ENCODE peak calls at places on chromosomes 6 and 20, in nine cellular contexts. V is lower lobe of right lung, S is brain microvascular endothelial cell, W is heart left ventricle, G is A549, P is ovary, F is left lung, U is Peyer's patch, Q is HCT116. R is an unnamed sample.

GRCh38 chr20:51446656-51447055 is 95.9 kb downstream of the NFATC2 start:
- DNase-seq in V (no peak), S (peak; percentile 89), W (no peak), G (peak; percentile 86), P (no peak), F (no peak), U (no peak), Q (peak; percentile 77), R (peak; percentile 39)

GRCh38 chr20:43748274-43748673 is 21.5 kb upstream of the GTSF1L start:
- DNase-seq in V (no peak), S (no peak), W (no peak), G (no peak), P (no peak), F (no peak), U (no peak), Q (no peak), R (no peak)

GRCh38 chr6:79115557-79115956 is 37.5 kb upstream of the PHIP start:
- DNase-seq in V (no peak), S (no peak), W (no peak), G (no peak), P (no peak), F (no peak), U (no peak), Q (no peak), R (no peak)

GRCh38 chr6:42352856-42353564 is 98.7 kb downstream of the TRERF1 start:
- DNase-seq in V (no peak), S (peak; percentile 76), W (no peak), G (peak; percentile 25), P (no peak), F (no peak), U (no peak), Q (peak; percentile 31), R (no peak)

GRCh38 chr6:169885831-169886230 is 134.4 kb downstream of the ERMARD start:
- DNase-seq in V (no peak), S (no peak), W (no peak), G (no peak), P (no peak), F (peak; percentile 48), U (no peak), Q (no peak), R (peak; percentile 4)

GRCh38 chr6:12101653-12102312 is 89.7 kb downstream of the HIVEP1 start:
- DNase-seq in V (no peak), S (no peak), W (no peak), G (no peak), P (no peak), F (no peak), U (no peak), Q (no peak), R (no peak)

GRCh38 chr6:25991785-25992412 is 29.3 kb downstream of the TRIM38 start:
- DNase-seq in V (peak; percentile 91), S (peak; percentile 46), W (peak; percentile 92), G (peak; percentile 46), P (peak; percentile 71), F (peak; percentile 95), U (peak; percentile 79), Q (no peak), R (peak; percentile 69)

GRCh38 chr20:58214310-58214709 is 14.1 kb downstream of the ANKRD60 start:
- DNase-seq in V (no peak), S (no peak), W (no peak), G (no peak), P (no peak), F (no peak), U (no peak), Q (no peak), R (no peak)

GRCh38 chr20:32945710-32946221 is 58.5 kb downstream of the SUN5 start:
- DNase-seq in V (no peak), S (peak; percentile 9), W (no peak), G (no peak), P (no peak), F (no peak), U (no peak), Q (peak; percentile 21), R (no peak)

GRCh38 chr6:166087246-166087645 is 80.4 kb downstream of the TBXT start:
- DNase-seq in V (no peak), S (no peak), W (no peak), G (no peak), P (no peak), F (no peak), U (no peak), Q (no peak), R (no peak)

GRCh38 chr6:112971651-112972050 is 624.5 kb downstream of the RFPL4B start:
- DNase-seq in V (no peak), S (no peak), W (no peak), G (no peak), P (no peak), F (no peak), U (no peak), Q (no peak), R (no peak)

GRCh38 chr6:155324172-155324571 is 9.9 kb upstream of the TFB1M start:
- DNase-seq in V (no peak), S (no peak), W (no peak), G (no peak), P (no peak), F (no peak), U (no peak), Q (no peak), R (no peak)

GRCh38 chr6:132096996-132097395 is 145.8 kb upstream of the CCN2 start:
- DNase-seq in V (no peak), S (no peak), W (no peak), G (no peak), P (no peak), F (no peak), U (no peak), Q (no peak), R (no peak)

GRCh38 chr6:162615016-162615717 is 112.4 kb downstream of the PRKN start:
- DNase-seq in V (no peak), S (no peak), W (peak; percentile 58), G (no peak), P (peak; percentile 32), F (no peak), U (no peak), Q (no peak), R (no peak)

GRCh38 chr6:134123666-134124208 is 71.3 kb upstream of the SLC2A12 start:
- DNase-seq in V (no peak), S (peak; percentile 75), W (no peak), G (peak; percentile 90), P (no peak), F (no peak), U (no peak), Q (peak; percentile 94), R (no peak)

GRCh38 chr6:113879186-113880096 is 22.3 kb downstream of the MARCKS start:
- DNase-seq in V (no peak), S (peak; percentile 82), W (peak; percentile 46), G (peak; percentile 73), P (peak; percentile 55), F (no peak), U (peak; percentile 40), Q (peak; percentile 68), R (peak; percentile 70)

GRCh38 chr20:258963-259362 is 1.4 kb downstream of the DEFB132 start:
- DNase-seq in V (no peak), S (peak; percentile 9), W (no peak), G (peak; percentile 59), P (no peak), F (no peak), U (peak; percentile 20), Q (peak; percentile 33), R (no peak)

GRCh38 chr20:24388828-24389325 is 80.6 kb upstream of the SYNDIG1 start:
- DNase-seq in V (no peak), S (no peak), W (no peak), G (no peak), P (no peak), F (no peak), U (no peak), Q (no peak), R (no peak)
- H3K27ac ChIP-seq in V (no peak overlapping the region), S (no peak overlapping the region), W (no peak overlapping the region), G (no peak overlapping the region), P (no peak overlapping the region), F (no peak overlapping the region), U (no peak overlapping the region), Q (no peak overlapping the region), R (no peak overlapping the region)

GRCh38 chr20:24816431-24816830 is 132.6 kb upstream of the CST7 start:
- DNase-seq in V (no peak), S (no peak), W (no peak), G (no peak), P (no peak), F (no peak), U (no peak), Q (no peak), R (no peak)
- TF ChIP-seq CTCF in V (no peak), S (no peak), W (no peak), G (no peak), P (no peak), F (no peak), U (no peak), Q (no peak), R (no peak)

DNA sequence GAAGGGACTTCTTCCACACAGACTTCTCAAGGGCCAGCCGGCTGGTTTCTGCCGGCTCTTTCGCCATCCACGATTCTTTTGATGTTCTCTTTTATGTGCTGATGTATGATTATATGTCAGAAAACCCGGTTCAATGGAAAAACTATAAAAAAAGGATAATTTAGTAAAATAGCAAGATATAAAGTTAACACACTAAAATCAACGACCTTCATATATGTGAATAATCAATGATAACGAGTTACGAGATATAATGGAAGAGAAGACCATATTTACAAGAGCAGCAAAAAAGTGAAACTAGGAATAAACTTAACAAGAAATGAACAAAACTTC is 540 bp upstream of the ZSCAN12 start:
- DNase-seq in V (no peak), S (no peak), W (no peak), G (no peak), P (no peak), F (no peak), U (no peak), Q (no peak), R (no peak)
- H3K27ac ChIP-seq in V (no peak overlapping the region), S (peak overlapping the region; percentile 43), W (no peak overlapping the region), G (peak overlapping the region; percentile 93), P (no peak overlapping the region), F (peak overlapping the region; percentile 45), U (peak overlapping the region; percentile 48), Q (no peak overlapping the region), R (no peak overlapping the region)

DNA sequence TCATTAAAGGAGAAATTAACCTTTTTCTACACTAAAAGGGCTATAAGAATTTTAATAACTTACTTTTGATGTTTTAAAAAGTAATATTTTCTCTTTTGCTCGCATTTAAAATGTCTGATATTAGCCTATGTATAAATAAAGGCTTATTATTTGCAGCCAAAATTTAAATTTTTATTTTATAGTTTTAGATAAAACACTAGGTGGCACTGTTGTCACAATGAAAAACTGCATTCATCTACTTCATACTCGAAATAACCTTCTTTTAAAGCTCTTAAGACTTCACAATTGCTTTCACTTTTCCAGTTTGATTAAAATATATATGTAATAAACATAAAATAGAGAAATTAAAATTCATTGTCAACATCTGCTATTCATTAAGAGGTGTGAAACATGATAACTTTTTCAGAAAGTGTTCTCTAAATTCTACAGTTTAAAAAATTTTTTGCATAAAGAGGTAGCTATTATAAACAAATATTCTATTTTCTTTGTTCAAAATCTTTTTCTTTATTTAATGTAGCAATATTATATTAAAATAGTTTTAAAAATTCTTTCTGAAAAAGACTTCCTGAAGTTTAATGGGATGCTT is 78.8 kb upstream of the DEFB112 start:
- DNase-seq in V (no peak), S (no peak), W (no peak), G (peak; percentile 1), P (no peak), F (no peak), U (no peak), Q (no peak), R (no peak)
- TF ChIP-seq CTCF in V (peak; percentile 45), S (peak; percentile 12), W (peak; percentile 62), G (peak; percentile 51), P (no peak), F (no peak), U (peak; percentile 20), Q (peak; percentile 14), R (peak; percentile 38)